ENCODE peak calls at places on chromosomes 11 and 22, in four cellular contexts. One of them, this sample, is unnamed.

GRCh38 chr11:63537293-63538101 is 889 bp downstream of the PLAAT4 start:
- DNase-seq in stimulated activated CD4-positive, alpha-beta T cell treated with anti-CD3 and anti-CD28 coated beads, Interleukin-15, amount 100 ng/mL, for 1 hour: no peak
- DNase-seq in NB4: no peak
- DNase-seq in natural killer cell treated with Interleukin-12 subunit alpha and Interleukin-12 subunit beta and Interleukin-15 and Interleukin-18, amount 100 ng/mL, for 72 hours: peak; percentile 61
- DNase-seq in this sample: no peak

GRCh38 chr22:29167032-29167911 is 38.4 kb upstream of the EMID1 start:
- DNase-seq in natural killer cell treated with Interleukin-12 subunit alpha and Interleukin-12 subunit beta and Interleukin-15 and Interleukin-18, amount 100 ng/mL, for 72 hours: peak; percentile 87
- DNase-seq in stimulated activated CD4-positive, alpha-beta T cell treated with anti-CD3 and anti-CD28 coated beads, Interleukin-15, amount 100 ng/mL, for 1 hour: no peak
- DNase-seq in NB4: peak; percentile 100
- DNase-seq in this sample: no peak

GRCh38 chr11:122778148-122778547 is 60.2 kb upstream of the CRTAM start:
- DNase-seq in NB4: no peak
- DNase-seq in natural killer cell treated with Interleukin-12 subunit alpha and Interleukin-12 subunit beta and Interleukin-15 and Interleukin-18, amount 100 ng/mL, for 72 hours: no peak
- DNase-seq in stimulated activated CD4-positive, alpha-beta T cell treated with anti-CD3 and anti-CD28 coated beads, Interleukin-15, amount 100 ng/mL, for 1 hour: no peak
- DNase-seq in this sample: peak; percentile 63

GRCh38 chr11:102473543-102473942 is 21.0 kb upstream of the TMEM123 start:
- DNase-seq in NB4: no peak
- DNase-seq in natural killer cell treated with Interleukin-12 subunit alpha and Interleukin-12 subunit beta and Interleukin-15 and Interleukin-18, amount 100 ng/mL, for 72 hours: no peak
- DNase-seq in stimulated activated CD4-positive, alpha-beta T cell treated with anti-CD3 and anti-CD28 coated beads, Interleukin-15, amount 100 ng/mL, for 1 hour: no peak
- DNase-seq in this sample: no peak

GRCh38 chr11:4884341-4884740 is 2.6 kb downstream of the OR51T1 start:
- DNase-seq in natural killer cell treated with Interleukin-12 subunit alpha and Interleukin-12 subunit beta and Interleukin-15 and Interleukin-18, amount 100 ng/mL, for 72 hours: no peak
- DNase-seq in stimulated activated CD4-positive, alpha-beta T cell treated with anti-CD3 and anti-CD28 coated beads, Interleukin-15, amount 100 ng/mL, for 1 hour: no peak
- DNase-seq in NB4: no peak
- DNase-seq in this sample: no peak

GRCh38 chr11:69682681-69683326 is 7.7 kb upstream of the LTO1 start:
- DNase-seq in stimulated activated CD4-positive, alpha-beta T cell treated with anti-CD3 and anti-CD28 coated beads, Interleukin-15, amount 100 ng/mL, for 1 hour: no peak
- DNase-seq in NB4: no peak
- DNase-seq in natural killer cell treated with Interleukin-12 subunit alpha and Interleukin-12 subunit beta and Interleukin-15 and Interleukin-18, amount 100 ng/mL, for 72 hours: no peak
- DNase-seq in this sample: no peak

GRCh38 chr22:48738204-48738980 is 1089.3 kb downstream of the BRD1 start:
- DNase-seq in natural killer cell treated with Interleukin-12 subunit alpha and Interleukin-12 subunit beta and Interleukin-15 and Interleukin-18, amount 100 ng/mL, for 72 hours: no peak
- DNase-seq in stimulated activated CD4-positive, alpha-beta T cell treated with anti-CD3 and anti-CD28 coated beads, Interleukin-15, amount 100 ng/mL, for 1 hour: no peak
- DNase-seq in NB4: no peak
- DNase-seq in this sample: no peak

GRCh38 chr22:17707526-17707925 is 66.7 kb downstream of the BID start:
- DNase-seq in natural killer cell treated with Interleukin-12 subunit alpha and Interleukin-12 subunit beta and Interleukin-15 and Interleukin-18, amount 100 ng/mL, for 72 hours: no peak
- DNase-seq in NB4: no peak
- DNase-seq in stimulated activated CD4-positive, alpha-beta T cell treated with anti-CD3 and anti-CD28 coated beads, Interleukin-15, amount 100 ng/mL, for 1 hour: no peak
- DNase-seq in this sample: no peak